ENCODE peak calls at places on chromosomes 11 and 22, in nine cellular contexts. N, E, I, J, V, G, C, D and S are unnamed samples.

GRCh38 chr11:16193897-16194381 is 162.4 kb downstream of the SOX6 start:
- DNase-seq in N (no peak), E (no peak), I (no peak), J (no peak), V (no peak), G (no peak), C (peak), D (no peak), S (peak)

GRCh38 chr11:130762342-130763037 is 153.8 kb downstream of the SNX19 start:
- DNase-seq in N (no peak), E (no peak), I (no peak), J (no peak), V (no peak), G (no peak), C (no peak), D (no peak), S (no peak)

GRCh38 chr11:97938789-97939188 is 1082.0 kb upstream of the CNTN5 start:
- DNase-seq in N (no peak), E (no peak), I (no peak), J (no peak), V (no peak), G (no peak), C (no peak), D (no peak), S (no peak)

GRCh38 chr11:134333951-134334350 is 2.2 kb downstream of the GLB1L2 start:
- DNase-seq in N (no peak), E (no peak), I (no peak), J (no peak), V (no peak), G (no peak), C (no peak), D (no peak), S (no peak)

GRCh38 chr11:122197055-122197987 is 81.3 kb upstream of the BLID start:
- DNase-seq in N (no peak), E (peak), I (peak), J (no peak), V (no peak), G (no peak), C (peak), D (no peak), S (no peak)

GRCh38 chr11:87292598-87292997 is 254.9 kb downstream of the TMEM135 start:
- DNase-seq in N (no peak), E (no peak), I (no peak), J (no peak), V (no peak), G (no peak), C (no peak), D (no peak), S (no peak)

GRCh38 chr22:32684822-32685187 is 116.7 kb upstream of the TIMP3 start:
- DNase-seq in N (no peak), E (no peak), I (no peak), J (no peak), V (no peak), G (no peak), C (peak), D (no peak), S (peak)

GRCh38 chr11:8258771-8259170 is 4.9 kb downstream of the LMO1 start:
- DNase-seq in N (no peak), E (no peak), I (peak), J (no peak), V (no peak), G (no peak), C (peak), D (no peak), S (no peak)